ENCODE peak calls at places on chromosomes 6 and 20, in nine cellular contexts. J is IMR-90, X is transverse colon, C is GM23248, F is mammary epithelial cell, V is NT2/D1, P is heart right ventricle, U is hepatocyte, S is small intestine. Q is an unnamed sample.
A peak's percentile ranks its signal among the peaks of the same experiment; 100 is the strongest.

GRCh38 chr6:75363304-75363703 is 78.7 kb upstream of the TMEM30A start:
- DNase-seq in J (no peak), X (no peak), C (no peak), F (no peak), V (no peak), P (no peak), U (no peak), S (no peak), Q (no peak)

GRCh38 chr6:43933111-43933885 is 163.3 kb downstream of the VEGFA start:
- DNase-seq in J (peak; percentile 78), X (no peak), C (no peak), F (no peak), V (no peak), P (no peak), U (peak; percentile 79), S (no peak), Q (no peak)

GRCh38 chr6:36657942-36658544 is 20.5 kb upstream of the CDKN1A start:
- DNase-seq in J (peak; percentile 82), X (no peak), C (peak; percentile 78), F (peak; percentile 86), V (no peak), P (no peak), U (no peak), S (no peak), Q (no peak)

GRCh38 chr20:36988494-36988966 is 37.0 kb upstream of the SAMHD1 start:
- DNase-seq in J (peak; percentile 58), X (no peak), C (peak; percentile 28), F (peak; percentile 31), V (no peak), P (no peak), U (no peak), S (no peak), Q (no peak)

GRCh38 chr6:106084106-106084963 is 1.8 kb upstream of the PRDM1 start:
- DNase-seq in J (peak; percentile 92), X (peak; percentile 52), C (peak; percentile 90), F (peak; percentile 85), V (peak; percentile 28), P (peak; percentile 25), U (peak; percentile 72), S (peak; percentile 33), Q (no peak)

GRCh38 chr20:49140411-49140810 is 47.7 kb downstream of the STAU1 start:
- DNase-seq in J (no peak), X (no peak), C (peak; percentile 27), F (no peak), V (no peak), P (no peak), U (no peak), S (no peak), Q (no peak)

GRCh38 chr6:30450908-30451818 is 38.1 kb upstream of the HLA-E start:
- DNase-seq in J (peak; percentile 58), X (peak; percentile 38), C (peak; percentile 73), F (peak; percentile 70), V (no peak), P (peak; percentile 39), U (peak; percentile 17), S (peak; percentile 48), Q (no peak)

GRCh38 chr6:27296106-27296783 is 15.8 kb downstream of the POM121L2 start:
- DNase-seq in J (peak; percentile 41), X (no peak), C (peak; percentile 60), F (peak; percentile 58), V (no peak), P (no peak), U (peak; percentile 54), S (no peak), Q (no peak)

DNA sequence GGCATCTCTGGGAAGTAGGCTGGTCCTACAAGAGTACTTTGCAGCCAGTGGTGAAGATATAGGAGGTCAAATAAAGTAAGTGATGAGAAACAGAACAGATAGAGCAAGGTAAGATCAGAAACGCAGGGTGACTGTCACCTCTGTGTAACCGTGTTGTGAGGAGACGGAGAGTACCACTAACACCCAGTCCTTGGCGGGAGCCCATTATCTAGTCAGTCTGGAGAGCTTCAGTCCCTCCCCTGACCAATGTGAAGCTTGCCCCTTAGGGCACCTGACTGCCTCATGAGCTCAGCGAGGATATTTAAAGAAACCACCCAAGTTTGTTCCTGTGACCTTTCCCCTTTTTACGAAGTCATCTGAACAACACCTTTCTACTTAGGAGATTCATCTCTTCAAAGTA is 110.0 kb downstream of the SAMD5 start:
- DNase-seq in J (no peak), X (no peak), C (no peak), F (no peak), V (no peak), P (no peak), U (no peak), S (no peak), Q (no peak)
- H3K4me1 ChIP-seq in J (peaks cover 13% of the 10 kb centered on the region), X (no peaks in the 10 kb centered on the region), C (no peaks in the 10 kb centered on the region), F (no peaks in the 10 kb centered on the region), V (no peaks in the 10 kb centered on the region), P (no peaks in the 10 kb centered on the region), U (no peaks in the 10 kb centered on the region), S (no peaks in the 10 kb centered on the region), Q (no peaks in the 10 kb centered on the region)

DNA sequence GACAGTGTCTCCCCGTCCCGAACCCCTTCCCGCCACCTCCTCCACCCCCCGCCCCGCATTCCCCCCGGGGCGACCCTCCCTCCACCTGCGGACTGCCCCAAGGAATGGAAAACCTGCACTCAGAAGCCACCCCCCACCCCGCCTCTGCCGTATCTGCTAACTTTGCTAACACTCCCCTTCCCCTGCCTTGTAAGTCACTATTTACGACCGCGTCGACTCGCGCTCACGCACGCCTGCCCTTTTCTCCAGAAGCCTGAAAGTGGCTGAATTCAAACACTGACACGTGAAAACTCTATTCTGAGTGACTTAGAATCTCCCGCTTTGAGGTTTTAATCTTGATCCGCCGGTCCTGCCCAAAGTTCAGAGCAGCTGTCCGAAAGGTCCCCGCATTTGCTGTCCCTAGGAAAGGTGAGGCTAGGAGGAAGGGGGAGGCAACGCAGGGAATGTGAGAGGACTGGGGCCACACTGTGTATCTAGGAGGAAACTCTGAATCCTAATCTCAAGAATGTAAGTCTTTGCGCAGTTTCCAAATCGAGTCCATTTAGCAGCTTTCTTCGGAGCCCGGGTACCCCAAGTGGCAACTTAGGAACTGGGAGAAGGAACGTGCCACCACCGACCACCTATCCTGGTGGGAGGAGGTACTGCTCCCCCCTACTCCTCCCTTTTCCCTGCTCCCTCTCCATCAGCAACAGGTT is 9.3 kb upstream of the POU3F2 start:
- DNase-seq in J (no peak), X (no peak), C (no peak), F (no peak), V (no peak), P (no peak), U (no peak), S (no peak), Q (no peak)
- H3K27me3 ChIP-seq in J (peaks cover 65% of the 10 kb centered on the region), X (peaks cover 98% of the 10 kb centered on the region), C (peaks cover 83% of the 10 kb centered on the region), F (peaks cover 63% of the 10 kb centered on the region), V (peaks cover 83% of the 10 kb centered on the region), P (peaks cover 100% of the 10 kb centered on the region), U (peaks cover 96% of the 10 kb centered on the region), S (peaks cover 38% of the 10 kb centered on the region), Q (peaks cover 63% of the 10 kb centered on the region)

GRCh38 chr6:137161975-137162374 is 11.5 kb downstream of the IL22RA2 start:
- DNase-seq in J (no peak), X (no peak), C (no peak), F (no peak), V (no peak), P (no peak), U (no peak), S (no peak), Q (no peak)
- H3K9me3 ChIP-seq in J (peaks cover 6% of the 10 kb centered on the region), X (no peaks in the 10 kb centered on the region), C (no peaks in the 10 kb centered on the region), F (peaks cover 4% of the 10 kb centered on the region), V (peaks cover 35% of the 10 kb centered on the region), P (peaks cover 6% of the 10 kb centered on the region), U (no peaks in the 10 kb centered on the region), S (no peaks in the 10 kb centered on the region), Q (no peaks in the 10 kb centered on the region)

DNA sequence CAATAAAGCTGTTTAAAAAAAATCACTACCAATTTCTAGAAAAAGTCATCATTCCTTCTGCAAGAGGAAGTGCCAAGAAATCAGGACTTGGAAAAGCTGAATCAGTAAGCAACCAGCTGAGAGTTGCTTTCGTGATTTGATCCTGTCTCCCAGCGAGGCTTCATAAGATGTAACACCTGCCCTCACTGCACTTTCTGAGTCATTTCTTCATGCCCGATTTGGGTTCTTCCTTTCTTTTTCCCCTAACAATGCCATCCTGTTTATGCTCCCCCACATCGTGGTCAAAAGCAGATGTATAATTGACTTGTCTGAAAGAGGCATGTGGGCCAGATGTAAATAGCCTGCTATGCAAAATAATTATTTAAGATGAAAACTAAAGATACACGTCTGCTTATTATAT is 52.1 kb downstream of the RIPOR2 start:
- DNase-seq in J (peak; percentile 93), X (no peak), C (peak; percentile 60), F (peak; percentile 22), V (no peak), P (no peak), U (no peak), S (no peak), Q (no peak)
- H3K4me1 ChIP-seq in J (peaks cover 16% of the 10 kb centered on the region), X (no peaks in the 10 kb centered on the region), C (peaks cover 21% of the 10 kb centered on the region), F (peaks cover 4% of the 10 kb centered on the region), V (peaks cover 2% of the 10 kb centered on the region), P (no peaks in the 10 kb centered on the region), U (no peaks in the 10 kb centered on the region), S (no peaks in the 10 kb centered on the region), Q (no peaks in the 10 kb centered on the region)

GRCh38 chr6:376823-377571 is 14.6 kb upstream of the IRF4 start:
- DNase-seq in J (no peak), X (no peak), C (no peak), F (no peak), V (no peak), P (no peak), U (no peak), S (no peak), Q (no peak)

GRCh38 chr6:380234-381218 is 11.0 kb upstream of the IRF4 start:
- DNase-seq in J (no peak), X (no peak), C (no peak), F (no peak), V (no peak), P (no peak), U (no peak), S (no peak), Q (no peak)

GRCh38 chr6:378090-378957 is 13.2 kb upstream of the IRF4 start:
- DNase-seq in J (no peak), X (no peak), C (no peak), F (no peak), V (no peak), P (no peak), U (no peak), S (no peak), Q (no peak)

GRCh38 chr6:379367-380181 is 12.0 kb upstream of the IRF4 start:
- DNase-seq in J (no peak), X (no peak), C (no peak), F (no peak), V (no peak), P (no peak), U (no peak), S (no peak), Q (no peak)

GRCh38 chr6:378958-379366 is 12.6 kb upstream of the IRF4 start:
- DNase-seq in J (no peak), X (no peak), C (no peak), F (no peak), V (no peak), P (no peak), U (no peak), S (no peak), Q (no peak)
- H3K27me3 ChIP-seq in J (peaks cover 37% of the 10 kb centered on the region), X (peaks cover 38% of the 10 kb centered on the region), C (peaks cover 16% of the 10 kb centered on the region), F (peaks cover 3% of the 10 kb centered on the region), V (peaks cover 82% of the 10 kb centered on the region), P (peaks cover 66% of the 10 kb centered on the region), U (peaks cover 5% of the 10 kb centered on the region), S (peaks cover 5% of the 10 kb centered on the region), Q (no peaks in the 10 kb centered on the region)

Q was measured in esophagus squamous epithelium.